ENCODE peak calls at places on chromosomes 1 and 21, in six cellular contexts. One of them, this sample, is unnamed.

GRCh38 chr21:14070049-14070893 is 140.5 kb downstream of the LIPI start:
- DNase-seq in substantia nigra: no peak
- DNase-seq in activated naive CD4-positive, alpha-beta T cell treated with Interleukin-2 at 50 U/mL for 16 hours: no peak
- DNase-seq in AG09309: no peak
- DNase-seq in endothelial cell: no peak
- DNase-seq in H9: peak; percentile 29
- DNase-seq in this sample: no peak

GRCh38 chr1:153260980-153261792 is 1.7 kb downstream of the LORICRIN start:
- DNase-seq in substantia nigra: no peak
- DNase-seq in activated naive CD4-positive, alpha-beta T cell treated with Interleukin-2 at 50 U/mL for 16 hours: peak; percentile 21
- DNase-seq in AG09309: no peak
- DNase-seq in endothelial cell: peak; percentile 39
- DNase-seq in H9: peak; percentile 29
- DNase-seq in this sample: no peak

GRCh38 chr1:176854725-176855433 is 309.6 kb downstream of the ASTN1 start:
- DNase-seq in substantia nigra: no peak
- DNase-seq in activated naive CD4-positive, alpha-beta T cell treated with Interleukin-2 at 50 U/mL for 16 hours: no peak
- DNase-seq in AG09309: no peak
- DNase-seq in endothelial cell: no peak
- DNase-seq in H9: no peak
- DNase-seq in this sample: no peak

GRCh38 chr1:16924919-16925477 is 3.3 kb downstream of the CROCC start:
- DNase-seq in substantia nigra: no peak
- DNase-seq in activated naive CD4-positive, alpha-beta T cell treated with Interleukin-2 at 50 U/mL for 16 hours: no peak
- DNase-seq in AG09309: no peak
- DNase-seq in endothelial cell: no peak
- DNase-seq in H9: peak; percentile 38
- DNase-seq in this sample: no peak

GRCh38 chr1:54989473-54989872 is 9.0 kb downstream of the TMEM61 start:
- DNase-seq in substantia nigra: no peak
- DNase-seq in activated naive CD4-positive, alpha-beta T cell treated with Interleukin-2 at 50 U/mL for 16 hours: no peak
- DNase-seq in AG09309: no peak
- DNase-seq in endothelial cell: no peak
- DNase-seq in H9: no peak
- DNase-seq in this sample: no peak

GRCh38 chr1:25098717-25099116 is 133.6 kb downstream of the SYF2 start:
- DNase-seq in substantia nigra: no peak
- DNase-seq in activated naive CD4-positive, alpha-beta T cell treated with Interleukin-2 at 50 U/mL for 16 hours: no peak
- DNase-seq in AG09309: no peak
- DNase-seq in endothelial cell: no peak
- DNase-seq in H9: no peak
- DNase-seq in this sample: no peak

GRCh38 chr1:41315482-41315823 is 45.8 kb upstream of the FOXO6 start:
- DNase-seq in substantia nigra: no peak
- DNase-seq in activated naive CD4-positive, alpha-beta T cell treated with Interleukin-2 at 50 U/mL for 16 hours: no peak
- DNase-seq in AG09309: no peak
- DNase-seq in endothelial cell: no peak
- DNase-seq in H9: no peak
- DNase-seq in this sample: no peak

GRCh38 chr1:168687796-168688195 is 41.2 kb downstream of the DPT start:
- DNase-seq in substantia nigra: no peak
- DNase-seq in activated naive CD4-positive, alpha-beta T cell treated with Interleukin-2 at 50 U/mL for 16 hours: no peak
- DNase-seq in AG09309: no peak
- DNase-seq in endothelial cell: peak; percentile 35
- DNase-seq in H9: no peak
- DNase-seq in this sample: no peak

GRCh38 chr21:44574457-44575306 is 1.2 kb downstream of the KRTAP10-4 start:
- DNase-seq in substantia nigra: no peak
- DNase-seq in activated naive CD4-positive, alpha-beta T cell treated with Interleukin-2 at 50 U/mL for 16 hours: no peak
- DNase-seq in AG09309: no peak
- DNase-seq in endothelial cell: no peak
- DNase-seq in H9: no peak
- DNase-seq in this sample: no peak